ENCODE peak calls at places on chromosomes 16 and 17, in eight cellular contexts. O is transverse colon; Y is mesothelial cell of epicardium; U is left ventricle myocardium inferior; D is psoas muscle; J is ureter; E is activated CD4-positive, alpha-beta T cell treated with anti-CD3 and anti-CD28 coated beads, Interleukin-2, amount 50 U/mL, for 1 hour; Z is HFF-Myc. A is an unnamed sample.

GRCh38 chr17:38454528-38454927 is 26.3 kb downstream of the ARHGAP23 start:
- DNase-seq in O (peak; percentile 55), Y (no peak), U (peak; percentile 91), D (peak; percentile 97), J (peak; percentile 90), E (no peak), Z (no peak), A (peak; percentile 93)

GRCh38 chr16:50271148-50272041 is 5.0 kb downstream of the ADCY7 start:
- DNase-seq in O (no peak), Y (no peak), U (no peak), D (peak; percentile 47), J (no peak), E (no peak), Z (no peak), A (peak; percentile 25)

GRCh38 chr17:35586569-35587073 is 501 bp upstream of the AP2B1 start:
- DNase-seq in O (no peak), Y (no peak), U (no peak), D (no peak), J (no peak), E (no peak), Z (no peak), A (no peak)

GRCh38 chr16:19858006-19858653 is 26.5 kb downstream of the GPRC5B start:
- DNase-seq in O (no peak), Y (no peak), U (no peak), D (no peak), J (no peak), E (no peak), Z (no peak), A (no peak)

GRCh38 chr17:752620-753219 is 656 bp upstream of the GEMIN4 start:
- DNase-seq in O (peak; percentile 60), Y (no peak), U (peak; percentile 75), D (peak; percentile 87), J (peak; percentile 76), E (no peak), Z (no peak), A (peak; percentile 85)

GRCh38 chr17:1714488-1714979 is 4.4 kb upstream of the TLCD2 start:
- DNase-seq in O (peak; percentile 98), Y (peak; percentile 96), U (peak; percentile 99), D (peak; percentile 99), J (peak; percentile 99), E (no peak), Z (peak; percentile 94), A (peak; percentile 100)

GRCh38 chr16:66207139-66207863 is 159.2 kb upstream of the CDH5 start:
- DNase-seq in O (no peak), Y (no peak), U (no peak), D (no peak), J (no peak), E (no peak), Z (no peak), A (no peak)

GRCh38 chr16:49828545-49829267 is 27.2 kb downstream of the ZNF423 start:
- DNase-seq in O (no peak), Y (no peak), U (peak; percentile 56), D (peak; percentile 69), J (no peak), E (no peak), Z (no peak), A (no peak)

GRCh38 chr17:78736526-78737079 is 45.5 kb downstream of the CYTH1 start:
- DNase-seq in O (peak; percentile 94), Y (no peak), U (peak; percentile 79), D (peak; percentile 80), J (peak; percentile 86), E (peak; percentile 65), Z (no peak), A (peak; percentile 83)

GRCh38 chr16:28193530-28194423 is 18.0 kb downstream of the XPO6 start:
- DNase-seq in O (no peak), Y (no peak), U (no peak), D (no peak), J (no peak), E (no peak), Z (peak; percentile 58), A (no peak)

GRCh38 chr16:87956169-87956770 is 5.0 kb downstream of the BANP start:
- DNase-seq in O (peak; percentile 53), Y (no peak), U (peak; percentile 50), D (no peak), J (no peak), E (peak; percentile 76), Z (no peak), A (peak; percentile 78)